ENCODE peak calls at places on chromosomes 3 and 15, in four cellular contexts. One of them, this sample, is unnamed.

GRCh38 chr3:178155521-178155920 is 380.7 kb upstream of the KCNMB2 start:
- DNase-seq in stimulated activated CD8-positive, alpha-beta memory T cell treated with anti-CD3 and anti-CD28 coated beads, Interleukin-4, amount 100 ng/mL, for 4 hours: no peak
- DNase-seq in ACHN: no peak
- DNase-seq in ureter: no peak
- DNase-seq in this sample: peak; percentile 11

GRCh38 chr3:184546252-184546651 is 15.3 kb upstream of the EPHB3 start:
- DNase-seq in stimulated activated CD8-positive, alpha-beta memory T cell treated with anti-CD3 and anti-CD28 coated beads, Interleukin-4, amount 100 ng/mL, for 4 hours: no peak
- DNase-seq in ACHN: no peak
- DNase-seq in ureter: no peak
- DNase-seq in this sample: no peak

GRCh38 chr3:72265250-72265649 is 480.3 kb upstream of the PROK2 start:
- DNase-seq in stimulated activated CD8-positive, alpha-beta memory T cell treated with anti-CD3 and anti-CD28 coated beads, Interleukin-4, amount 100 ng/mL, for 4 hours: no peak
- DNase-seq in ACHN: peak; percentile 26
- DNase-seq in ureter: no peak
- DNase-seq in this sample: no peak

GRCh38 chr3:194715022-194715800 is 29.5 kb downstream of the FAM43A start:
- DNase-seq in stimulated activated CD8-positive, alpha-beta memory T cell treated with anti-CD3 and anti-CD28 coated beads, Interleukin-4, amount 100 ng/mL, for 4 hours: no peak
- DNase-seq in ACHN: no peak
- DNase-seq in ureter: no peak
- DNase-seq in this sample: no peak

GRCh38 chr15:67504796-67505195 is 16.1 kb upstream of the C15orf61 start:
- DNase-seq in stimulated activated CD8-positive, alpha-beta memory T cell treated with anti-CD3 and anti-CD28 coated beads, Interleukin-4, amount 100 ng/mL, for 4 hours: no peak
- DNase-seq in ACHN: no peak
- DNase-seq in ureter: no peak
- DNase-seq in this sample: no peak

GRCh38 chr15:75036269-75036668 is 12.9 kb downstream of the PPCDC start:
- DNase-seq in stimulated activated CD8-positive, alpha-beta memory T cell treated with anti-CD3 and anti-CD28 coated beads, Interleukin-4, amount 100 ng/mL, for 4 hours: no peak
- DNase-seq in ACHN: no peak
- DNase-seq in ureter: peak; percentile 78
- DNase-seq in this sample: no peak

GRCh38 chr15:91271565-91272153 is 171.6 kb downstream of the SV2B start:
- DNase-seq in stimulated activated CD8-positive, alpha-beta memory T cell treated with anti-CD3 and anti-CD28 coated beads, Interleukin-4, amount 100 ng/mL, for 4 hours: peak; percentile 24
- DNase-seq in ACHN: peak; percentile 57
- DNase-seq in ureter: peak; percentile 62
- DNase-seq in this sample: peak; percentile 91

GRCh38 chr15:94324835-94325767 is 93.7 kb downstream of the MCTP2 start:
- DNase-seq in stimulated activated CD8-positive, alpha-beta memory T cell treated with anti-CD3 and anti-CD28 coated beads, Interleukin-4, amount 100 ng/mL, for 4 hours: no peak
- DNase-seq in ACHN: no peak
- DNase-seq in ureter: no peak
- DNase-seq in this sample: no peak

GRCh38 chr15:45021331-45021730 is 1.7 kb upstream of the SORD start:
- DNase-seq in stimulated activated CD8-positive, alpha-beta memory T cell treated with anti-CD3 and anti-CD28 coated beads, Interleukin-4, amount 100 ng/mL, for 4 hours: no peak
- DNase-seq in ACHN: no peak
- DNase-seq in ureter: no peak
- DNase-seq in this sample: no peak

GRCh38 chr15:31353931-31354330 is 27.3 kb downstream of the KLF13 start:
- DNase-seq in stimulated activated CD8-positive, alpha-beta memory T cell treated with anti-CD3 and anti-CD28 coated beads, Interleukin-4, amount 100 ng/mL, for 4 hours: no peak
- DNase-seq in ACHN: no peak
- DNase-seq in ureter: no peak
- DNase-seq in this sample: peak; percentile 89

GRCh38 chr15:70376031-70376928 is 278.6 kb upstream of the TLE3 start:
- DNase-seq in stimulated activated CD8-positive, alpha-beta memory T cell treated with anti-CD3 and anti-CD28 coated beads, Interleukin-4, amount 100 ng/mL, for 4 hours: no peak
- DNase-seq in ACHN: no peak
- DNase-seq in ureter: no peak
- DNase-seq in this sample: peak; percentile 46

GRCh38 chr3:97901327-97902295 is 70.6 kb downstream of the RIOX2 start:
- DNase-seq in stimulated activated CD8-positive, alpha-beta memory T cell treated with anti-CD3 and anti-CD28 coated beads, Interleukin-4, amount 100 ng/mL, for 4 hours: no peak
- DNase-seq in ACHN: no peak
- DNase-seq in ureter: no peak
- DNase-seq in this sample: no peak

GRCh38 chr15:40283615-40284306 is 897 bp upstream of the ANKRD63 start:
- DNase-seq in stimulated activated CD8-positive, alpha-beta memory T cell treated with anti-CD3 and anti-CD28 coated beads, Interleukin-4, amount 100 ng/mL, for 4 hours: no peak
- DNase-seq in ACHN: no peak
- DNase-seq in ureter: no peak
- DNase-seq in this sample: no peak

GRCh38 chr3:133932009-133932408 is 36.3 kb upstream of the RAB6B start:
- DNase-seq in stimulated activated CD8-positive, alpha-beta memory T cell treated with anti-CD3 and anti-CD28 coated beads, Interleukin-4, amount 100 ng/mL, for 4 hours: no peak
- DNase-seq in ACHN: no peak
- DNase-seq in ureter: no peak
- DNase-seq in this sample: no peak

GRCh38 chr3:194472290-194472920 is 14.4 kb downstream of the ATP13A3 start:
- DNase-seq in stimulated activated CD8-positive, alpha-beta memory T cell treated with anti-CD3 and anti-CD28 coated beads, Interleukin-4, amount 100 ng/mL, for 4 hours: no peak
- DNase-seq in ACHN: peak; percentile 72
- DNase-seq in ureter: no peak
- DNase-seq in this sample: peak; percentile 64

GRCh38 chr3:46902188-46902631 is 24.7 kb downstream of the PTH1R start:
- DNase-seq in stimulated activated CD8-positive, alpha-beta memory T cell treated with anti-CD3 and anti-CD28 coated beads, Interleukin-4, amount 100 ng/mL, for 4 hours: no peak
- DNase-seq in ACHN: no peak
- DNase-seq in ureter: no peak
- DNase-seq in this sample: no peak

GRCh38 chr3:13515786-13516783 is 32.8 kb upstream of the FBLN2 start:
- DNase-seq in stimulated activated CD8-positive, alpha-beta memory T cell treated with anti-CD3 and anti-CD28 coated beads, Interleukin-4, amount 100 ng/mL, for 4 hours: no peak
- DNase-seq in ACHN: no peak
- DNase-seq in ureter: no peak
- DNase-seq in this sample: no peak

GRCh38 chr3:76551739-76552138 is 488.2 kb upstream of the ROBO2 start:
- DNase-seq in stimulated activated CD8-positive, alpha-beta memory T cell treated with anti-CD3 and anti-CD28 coated beads, Interleukin-4, amount 100 ng/mL, for 4 hours: no peak
- DNase-seq in ACHN: no peak
- DNase-seq in ureter: no peak
- DNase-seq in this sample: no peak

GRCh38 chr15:63086967-63087366 is 34.7 kb upstream of the LACTB start:
- DNase-seq in stimulated activated CD8-positive, alpha-beta memory T cell treated with anti-CD3 and anti-CD28 coated beads, Interleukin-4, amount 100 ng/mL, for 4 hours: no peak
- DNase-seq in ACHN: no peak
- DNase-seq in ureter: no peak
- DNase-seq in this sample: no peak